ENCODE peak calls at places on chromosome 18, in four cellular contexts. One of them, this sample, is unnamed. For H3K36me3, the result is how much of the 10 kb centered on the place peaks cover.

GRCh38 chr18:11752116-11752911 is 63.2 kb downstream of the GNAL start:
- DNase-seq in fibroblast of lung: peak
- DNase-seq in left ventricle myocardium inferior: no peak
- DNase-seq in IMR-90: peak
- DNase-seq in this sample: no peak

GRCh38 chr18:12637393-12637792 is 20.5 kb downstream of the SPIRE1 start:
- DNase-seq in fibroblast of lung: no peak
- DNase-seq in left ventricle myocardium inferior: no peak
- DNase-seq in IMR-90: peak
- DNase-seq in this sample: no peak

GRCh38 chr18:37251679-37252078 is 313.9 kb downstream of the CELF4 start:
- DNase-seq in IMR-90: no peak
- DNase-seq in left ventricle myocardium inferior: no peak
- DNase-seq in fibroblast of lung: no peak
- DNase-seq in this sample: no peak

GRCh38 chr18:3554091-3554601 is 104.2 kb downstream of the TGIF1 start:
- DNase-seq in fibroblast of lung: no peak
- DNase-seq in IMR-90: no peak
- DNase-seq in left ventricle myocardium inferior: no peak
- DNase-seq in this sample: no peak

GRCh38 chr18:62637807-62638687 is 77.3 kb upstream of the PHLPP1 start:
- DNase-seq in IMR-90: peak
- DNase-seq in left ventricle myocardium inferior: no peak
- DNase-seq in fibroblast of lung: peak
- DNase-seq in this sample: peak

GRCh38 chr18:38368886-38369285 is 803.3 kb upstream of the CELF4 start:
- DNase-seq in IMR-90: no peak
- DNase-seq in fibroblast of lung: peak
- DNase-seq in left ventricle myocardium inferior: no peak
- DNase-seq in this sample: no peak

GRCh38 chr18:78890388-78890787 is 89.2 kb upstream of the SALL3 start:
- DNase-seq in fibroblast of lung: no peak
- DNase-seq in IMR-90: no peak
- DNase-seq in left ventricle myocardium inferior: no peak
- DNase-seq in this sample: no peak

GRCh38 chr18:23134780-23135678 is at the start of gene CABLES1:
- DNase-seq in IMR-90: peak
- DNase-seq in left ventricle myocardium inferior: peak
- DNase-seq in fibroblast of lung: peak
- DNase-seq in this sample: peak

GRCh38 chr18:21270453-21270852 is 28.4 kb downstream of the GREB1L start:
- DNase-seq in left ventricle myocardium inferior: no peak
- DNase-seq in IMR-90: no peak
- DNase-seq in fibroblast of lung: no peak
- DNase-seq in this sample: no peak

GRCh38 chr18:23977709-23978483 is 36.7 kb upstream of the TTC39C start:
- DNase-seq in left ventricle myocardium inferior: no peak
- DNase-seq in IMR-90: peak
- DNase-seq in fibroblast of lung: peak
- DNase-seq in this sample: no peak

GRCh38 chr18:35827275-35827929 is 145.1 kb upstream of the RMP24 start:
- DNase-seq in left ventricle myocardium inferior: no peak
- DNase-seq in fibroblast of lung: no peak
- DNase-seq in IMR-90: no peak
- DNase-seq in this sample: no peak

GRCh38 chr18:2654105-2654827 is 1.3 kb upstream of the SMCHD1 start:
- DNase-seq in left ventricle myocardium inferior: no peak
- DNase-seq in fibroblast of lung: no peak
- DNase-seq in IMR-90: peak
- DNase-seq in this sample: peak

GRCh38 chr18:34956663-34957062 is 84.5 kb upstream of the MAPRE2 start:
- DNase-seq in IMR-90: peak
- DNase-seq in fibroblast of lung: peak
- DNase-seq in left ventricle myocardium inferior: no peak
- DNase-seq in this sample: no peak

GRCh38 chr18:31499157-31499524 is 1.2 kb downstream of the DSG2 start:
- DNase-seq in IMR-90: no peak
- DNase-seq in left ventricle myocardium inferior: no peak
- DNase-seq in fibroblast of lung: no peak
- DNase-seq in this sample: no peak

GRCh38 chr18:35934891-35935290 is 37.6 kb upstream of the RMP24 start:
- DNase-seq in fibroblast of lung: no peak
- DNase-seq in left ventricle myocardium inferior: no peak
- DNase-seq in IMR-90: no peak
- DNase-seq in this sample: no peak

GRCh38 chr18:26617151-26617554 is 68.8 kb upstream of the KCTD1 start:
- DNase-seq in IMR-90: peak
- DNase-seq in fibroblast of lung: peak
- DNase-seq in left ventricle myocardium inferior: no peak
- DNase-seq in this sample: peak

GRCh38 chr18:26290388-26290787 is 64.1 kb downstream of the TAF4B start:
- DNase-seq in left ventricle myocardium inferior: no peak
- DNase-seq in IMR-90: no peak
- DNase-seq in fibroblast of lung: no peak
- DNase-seq in this sample: no peak

GRCh38 chr18:61892683-61893303 is at the start of gene RNF152:
- DNase-seq in left ventricle myocardium inferior: peak
- DNase-seq in fibroblast of lung: peak
- DNase-seq in IMR-90: peak
- DNase-seq in this sample: peak

GRCh38 chr18:13645093-13645492 is 81.3 kb downstream of the FAM210A start:
- DNase-seq in left ventricle myocardium inferior: no peak
- DNase-seq in fibroblast of lung: no peak
- DNase-seq in IMR-90: no peak
- DNase-seq in this sample: no peak

GRCh38 chr18:48913201-48913600 is 37.6 kb downstream of the SMAD7 start:
- DNase-seq in fibroblast of lung: no peak
- DNase-seq in left ventricle myocardium inferior: no peak
- DNase-seq in IMR-90: no peak
- DNase-seq in this sample: no peak

GRCh38 chr18:13448028-13448795 is 229.7 kb downstream of the LDLRAD4 start:
- DNase-seq in fibroblast of lung: no peak
- DNase-seq in IMR-90: no peak
- DNase-seq in left ventricle myocardium inferior: no peak
- DNase-seq in this sample: no peak

GRCh38 chr18:24086082-24086481 is 52.8 kb upstream of the CABYR start:
- DNase-seq in left ventricle myocardium inferior: no peak
- DNase-seq in IMR-90: peak
- DNase-seq in fibroblast of lung: no peak
- DNase-seq in this sample: no peak

GRCh38 chr18:51135361-51135760 is 62.1 kb downstream of the MEX3C start:
- DNase-seq in fibroblast of lung: peak
- DNase-seq in left ventricle myocardium inferior: no peak
- DNase-seq in IMR-90: peak
- DNase-seq in this sample: no peak

GRCh38 chr18:79804130-79804772 is 6.5 kb downstream of the KCNG2 start:
- DNase-seq in left ventricle myocardium inferior: no peak
- DNase-seq in IMR-90: no peak
- DNase-seq in fibroblast of lung: no peak
- DNase-seq in this sample: no peak

GRCh38 chr18:31301201-31301655 is 16.7 kb upstream of the DSG1 start:
- DNase-seq in fibroblast of lung: no peak
- DNase-seq in left ventricle myocardium inferior: no peak
- DNase-seq in IMR-90: peak
- DNase-seq in this sample: peak

GRCh38 chr18:32770181-32770650 is 2.6 kb downstream of the KLHL14 start:
- DNase-seq in fibroblast of lung: no peak
- DNase-seq in IMR-90: no peak
- DNase-seq in left ventricle myocardium inferior: no peak
- DNase-seq in this sample: no peak

GRCh38 chr18:37332764-37333420 is 232.7 kb downstream of the CELF4 start:
- DNase-seq in left ventricle myocardium inferior: no peak
- DNase-seq in IMR-90: no peak
- DNase-seq in fibroblast of lung: no peak
- DNase-seq in this sample: no peak

GRCh38 chr18:65938592-65939372 is 188.0 kb downstream of the CDH7 start:
- DNase-seq in left ventricle myocardium inferior: no peak
- DNase-seq in IMR-90: no peak
- DNase-seq in fibroblast of lung: peak
- DNase-seq in this sample: peak

GRCh38 chr18:63758616-63759015 is 16.6 kb upstream of the SERPINB7 start:
- DNase-seq in fibroblast of lung: no peak
- DNase-seq in left ventricle myocardium inferior: no peak
- DNase-seq in IMR-90: no peak
- DNase-seq in this sample: no peak

GRCh38 chr18:75054611-75055010 is 154.3 kb downstream of the PTGR3 start:
- DNase-seq in IMR-90: no peak
- DNase-seq in fibroblast of lung: no peak
- DNase-seq in left ventricle myocardium inferior: no peak
- DNase-seq in this sample: no peak

GRCh38 chr18:54222922-54223567 is 1.4 kb downstream of the MBD2 start:
- DNase-seq in left ventricle myocardium inferior: no peak
- DNase-seq in IMR-90: no peak
- DNase-seq in fibroblast of lung: no peak
- DNase-seq in this sample: peak

GRCh38 chr18:36440614-36441013 is 143.1 kb downstream of the FHOD3 start:
- DNase-seq in fibroblast of lung: no peak
- DNase-seq in IMR-90: peak
- DNase-seq in left ventricle myocardium inferior: no peak
- DNase-seq in this sample: no peak

GRCh38 chr18:36419188-36419912 is 121.8 kb downstream of the FHOD3 start:
- DNase-seq in IMR-90: peak
- DNase-seq in left ventricle myocardium inferior: no peak
- DNase-seq in fibroblast of lung: no peak
- DNase-seq in this sample: no peak

GRCh38 chr18:58241026-58241679 is 197.1 kb downstream of the NEDD4L start:
- DNase-seq in fibroblast of lung: no peak
- DNase-seq in left ventricle myocardium inferior: no peak
- DNase-seq in IMR-90: no peak
- DNase-seq in this sample: no peak
- H3K4me3 ChIP-seq in fibroblast of lung: no peak
- H3K4me3 ChIP-seq in left ventricle myocardium inferior: no peak
- H3K4me3 ChIP-seq in IMR-90: no peak
- H3K4me3 ChIP-seq in this sample: no peak

GRCh38 chr18:46460754-46461153 is 196.3 kb downstream of the LOXHD1 start:
- DNase-seq in IMR-90: no peak
- DNase-seq in left ventricle myocardium inferior: no peak
- DNase-seq in fibroblast of lung: no peak
- DNase-seq in this sample: no peak
- H3K36me3 ChIP-seq in IMR-90: under half
- H3K36me3 ChIP-seq in left ventricle myocardium inferior: under half
- H3K36me3 ChIP-seq in fibroblast of lung: under half
- H3K36me3 ChIP-seq in this sample: under half

GRCh38 chr18:70158992-70159717 is 46.3 kb downstream of the RTTN start:
- DNase-seq in fibroblast of lung: no peak
- DNase-seq in IMR-90: no peak
- DNase-seq in left ventricle myocardium inferior: no peak
- DNase-seq in this sample: no peak
- H3K4me3 ChIP-seq in fibroblast of lung: no peak
- H3K4me3 ChIP-seq in IMR-90: no peak
- H3K4me3 ChIP-seq in left ventricle myocardium inferior: no peak
- H3K4me3 ChIP-seq in this sample: no peak

GRCh38 chr18:47545613-47546012 is 294.2 kb upstream of the SKOR2 start:
- DNase-seq in IMR-90: no peak
- DNase-seq in left ventricle myocardium inferior: no peak
- DNase-seq in fibroblast of lung: no peak
- DNase-seq in this sample: no peak

GRCh38 chr18:47547539-47548202 is 296.2 kb upstream of the SKOR2 start:
- DNase-seq in IMR-90: no peak
- DNase-seq in left ventricle myocardium inferior: no peak
- DNase-seq in fibroblast of lung: no peak
- DNase-seq in this sample: no peak

GRCh38 chr18:47552783-47553182 is 301.3 kb upstream of the SKOR2 start:
- DNase-seq in IMR-90: no peak
- DNase-seq in fibroblast of lung: no peak
- DNase-seq in left ventricle myocardium inferior: no peak
- DNase-seq in this sample: no peak

GRCh38 chr18:47550611-47551010 is 299.2 kb upstream of the SKOR2 start:
- DNase-seq in left ventricle myocardium inferior: no peak
- DNase-seq in fibroblast of lung: no peak
- DNase-seq in IMR-90: no peak
- DNase-seq in this sample: no peak

DNA sequence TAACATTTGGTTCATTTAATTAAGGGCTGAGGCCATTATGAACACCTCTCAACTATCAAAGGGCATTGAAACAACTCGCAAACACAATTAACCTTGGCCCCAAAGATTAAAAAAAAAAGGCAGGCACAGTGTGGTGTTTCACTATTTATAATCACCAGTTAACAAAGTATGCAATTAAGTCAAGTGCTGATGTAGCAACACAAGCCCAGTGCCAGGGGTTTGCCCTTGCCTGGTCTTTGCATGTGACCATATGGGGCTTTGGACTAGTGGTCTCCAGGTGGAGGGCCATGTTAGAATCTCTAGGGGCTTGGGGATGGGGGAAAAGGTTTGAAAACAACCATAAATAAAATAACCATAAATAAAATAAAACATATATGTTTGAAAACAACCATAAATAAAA is 297.7 kb upstream of the SKOR2 start:
- DNase-seq in fibroblast of lung: no peak
- DNase-seq in left ventricle myocardium inferior: no peak
- DNase-seq in IMR-90: no peak
- DNase-seq in this sample: no peak
- H3K36me3 ChIP-seq in fibroblast of lung: under half
- H3K36me3 ChIP-seq in left ventricle myocardium inferior: under half
- H3K36me3 ChIP-seq in IMR-90: under half
- H3K36me3 ChIP-seq in this sample: under half

DNA sequence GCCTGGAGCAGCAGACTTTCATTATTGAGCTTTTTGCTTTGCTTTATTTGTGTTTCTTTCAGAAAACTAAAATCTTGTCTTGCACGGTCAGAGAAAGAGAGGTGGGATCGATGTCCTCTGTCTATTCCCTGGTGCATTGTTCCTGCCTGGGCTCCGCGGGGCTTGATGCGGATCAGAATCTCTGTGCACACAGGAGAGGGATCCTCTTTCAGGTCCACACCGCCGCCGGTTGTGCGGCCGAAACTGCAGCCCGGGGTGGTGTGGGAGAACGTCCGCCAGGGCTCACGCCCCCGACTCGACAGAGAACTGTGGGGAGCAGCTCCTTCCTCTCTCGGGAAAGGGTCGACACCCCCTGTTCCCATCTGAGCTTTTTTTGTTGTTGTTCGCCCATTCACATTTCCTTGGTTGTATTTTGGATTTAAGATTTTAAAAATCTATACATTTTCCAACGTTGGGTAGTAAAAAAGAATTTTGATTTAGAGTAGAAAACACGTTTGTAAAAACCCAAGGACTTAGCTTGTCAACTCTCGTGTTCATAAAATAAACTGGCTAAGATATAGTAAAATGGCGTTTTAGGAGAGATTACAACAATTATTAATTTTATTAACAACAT is 23.6 kb upstream of the ZNF516 start:
- DNase-seq in IMR-90: peak
- DNase-seq in left ventricle myocardium inferior: peak
- DNase-seq in fibroblast of lung: peak
- DNase-seq in this sample: no peak
- H3K4me3 ChIP-seq in IMR-90: peak
- H3K4me3 ChIP-seq in left ventricle myocardium inferior: peak
- H3K4me3 ChIP-seq in fibroblast of lung: peak
- H3K4me3 ChIP-seq in this sample: no peak